ENCODE peak calls at places on chromosomes 5 and 9, in eight cellular contexts. W is H1, J is HCT116, S is endothelial cell of umbilical vein, I is K562, F is SK-N-SH, D is GM12878, O is HepG2. R is an unnamed sample.

GRCh38 chr9:129902735-129903134 is 67.5 kb downstream of the USP20 start:
- DNase-seq in J (no peak), I (no peak), O (no peak), W (no peak), F (no peak), D (no peak), S (no peak), R (no peak)

GRCh38 chr5:106873558-106873957 is 797.2 kb downstream of the EFNA5 start:
- DNase-seq in W (no peak), I (no peak), S (peak; percentile 29), O (no peak), J (no peak), D (no peak), F (no peak), R (no peak)

GRCh38 chr5:79133121-79133656 is 21.6 kb downstream of the BHMT start:
- DNase-seq in O (peak; percentile 7), D (no peak), J (peak; percentile 45), F (peak; percentile 30), I (peak; percentile 15), W (no peak), S (peak; percentile 62), R (peak; percentile 80)

GRCh38 chr5:159933531-159934485 is 17.5 kb downstream of the ADRA1B start:
- DNase-seq in J (no peak), O (no peak), D (no peak), S (no peak), I (no peak), W (no peak), F (no peak), R (no peak)

GRCh38 chr5:121968910-121969607 is 7.3 kb downstream of the SRFBP1 start:
- DNase-seq in I (no peak), S (peak; percentile 97), F (no peak), D (no peak), W (no peak), J (peak; percentile 61), O (no peak), R (no peak)

GRCh38 chr9:107584186-107584585 is 94.6 kb upstream of the KLF4 start:
- DNase-seq in S (no peak), O (no peak), D (no peak), J (no peak), W (no peak), F (no peak), I (no peak), R (no peak)

GRCh38 chr9:97906236-97906831 is 16.0 kb downstream of the TRMO start:
- DNase-seq in F (no peak), J (no peak), W (no peak), I (no peak), O (no peak), S (peak; percentile 61), D (no peak), R (no peak)

GRCh38 chr5:130289132-130290088 is 385.1 kb downstream of the CHSY3 start:
- DNase-seq in I (no peak), F (no peak), O (no peak), S (no peak), D (no peak), W (no peak), J (no peak), R (no peak)

GRCh38 chr5:83337453-83338035 is 134.0 kb upstream of the VCAN start:
- DNase-seq in I (no peak), O (no peak), J (no peak), F (no peak), S (no peak), W (no peak), D (no peak), R (no peak)

GRCh38 chr5:150154618-150155134 is 969 bp downstream of the PDGFRB start:
- DNase-seq in F (no peak), W (no peak), S (no peak), D (no peak), O (no peak), I (no peak), J (no peak), R (no peak)

GRCh38 chr5:59760798-59761348 is 132.7 kb downstream of the PDE4D start:
- DNase-seq in I (no peak), F (no peak), W (no peak), D (no peak), O (no peak), S (peak; percentile 88), J (no peak), R (peak; percentile 52)

GRCh38 chr9:134059661-134060395 is 8.0 kb downstream of the BRD3 start:
- DNase-seq in D (peak; percentile 77), F (peak; percentile 44), I (no peak), O (no peak), S (no peak), J (no peak), W (peak; percentile 49), R (no peak)

GRCh38 chr5:25295067-25295466 is 650.3 kb upstream of the CDH10 start:
- DNase-seq in F (no peak), D (no peak), I (no peak), W (no peak), S (no peak), J (no peak), O (no peak), R (no peak)

GRCh38 chr9:33272061-33272460 is 7.2 kb downstream of the CHMP5 start:
- DNase-seq in D (no peak), O (no peak), I (no peak), F (no peak), W (no peak), J (no peak), S (no peak), R (no peak)

GRCh38 chr9:33277484-33277883 is 12.6 kb downstream of the CHMP5 start:
- DNase-seq in S (no peak), J (no peak), W (no peak), I (no peak), D (no peak), O (no peak), F (no peak), R (no peak)

GRCh38 chr9:33270146-33270545 is 5.3 kb downstream of the CHMP5 start:
- DNase-seq in W (no peak), D (no peak), O (no peak), S (no peak), F (no peak), I (no peak), J (no peak), R (no peak)

GRCh38 chr9:33273266-33273971 is 8.6 kb downstream of the CHMP5 start:
- DNase-seq in J (no peak), I (no peak), F (no peak), O (no peak), S (no peak), W (no peak), D (no peak), R (no peak)

DNA sequence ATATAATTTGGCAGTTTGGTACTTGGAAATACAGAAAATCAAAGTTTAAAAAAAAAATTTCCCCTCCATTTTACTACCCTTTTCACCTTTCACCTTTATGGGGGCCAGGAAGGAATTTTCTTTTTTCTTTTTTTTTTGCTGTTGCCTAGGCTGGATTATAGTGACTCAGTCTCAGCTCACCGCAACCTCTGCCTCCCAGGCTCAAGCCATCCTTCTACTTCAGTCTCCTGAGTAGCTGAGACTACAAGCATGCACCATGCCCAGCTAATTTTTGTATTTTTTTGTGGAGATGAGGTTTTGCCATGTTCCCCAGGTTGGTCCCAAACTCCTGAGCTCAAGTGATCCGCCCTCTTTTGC is 9.1 kb downstream of the CHMP5 start:
- DNase-seq in O (no peak), J (no peak), F (no peak), I (no peak), S (no peak), D (no peak), W (no peak), R (no peak)
- H3K9ac ChIP-seq in O (no peak overlapping the region), J (no peak overlapping the region), F (no peak overlapping the region), I (no peak overlapping the region), S (no peak overlapping the region), D (no peak overlapping the region), W (no peak overlapping the region), R (no peak overlapping the region)

GRCh38 chr9:20200900-20201495 is 412.2 kb upstream of the SLC24A2 start:
- DNase-seq in S (no peak), W (no peak), F (peak; percentile 10), D (no peak), J (no peak), I (no peak), O (no peak), R (no peak)
- TF ChIP-seq POLR2AphosphoS5 in S (no peak), W (no peak), F (no peak), D (no peak), J (no peak), I (no peak), O (no peak), R (no peak)

GRCh38 chr5:53934126-53934856 is 373.9 kb downstream of the NDUFS4 start:
- DNase-seq in J (no peak), D (no peak), S (no peak), I (no peak), O (no peak), W (no peak), F (no peak), R (peak; percentile 56)
- H3K4me3 ChIP-seq in J (no peak overlapping the region), D (no peak overlapping the region), S (no peak overlapping the region), I (no peak overlapping the region), O (no peak overlapping the region), W (no peak overlapping the region), F (no peak overlapping the region), R (no peak overlapping the region)

GRCh38 chr5:179858241-179858585 is 404 bp downstream of the MRNIP start:
- DNase-seq in W (peak; percentile 59), S (no peak), F (peak; percentile 72), I (peak; percentile 54), D (peak; percentile 7), J (no peak), O (peak; percentile 17), R (no peak)
- H3K9ac ChIP-seq in W (peak overlapping the region; percentile 71), S (peak overlapping the region; percentile 21), F (peak overlapping the region; percentile 79), I (peak overlapping the region; percentile 43), D (peak overlapping the region; percentile 64), J (peak overlapping the region; percentile 77), O (peak overlapping the region; percentile 84), R (peak overlapping the region; percentile 71)

DNA sequence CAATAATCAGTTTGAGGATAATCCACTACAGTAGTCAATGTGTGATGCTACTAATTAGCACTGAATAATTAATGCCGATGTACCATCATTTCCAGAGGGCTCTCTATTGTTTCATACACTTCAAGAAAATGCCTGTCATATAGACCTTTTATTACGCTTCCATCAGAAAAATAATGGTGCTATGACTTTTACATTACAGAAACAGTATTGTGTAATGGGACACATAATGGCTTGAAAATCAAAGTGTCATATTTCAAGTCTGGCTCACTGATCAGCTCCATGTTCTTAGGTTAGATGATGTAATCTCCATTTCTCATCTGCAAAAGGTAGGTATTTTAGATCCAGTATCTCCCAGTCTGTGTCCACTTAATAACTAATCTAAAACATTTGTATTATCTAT is 990.7 kb upstream of the TYRP1 start:
- DNase-seq in O (no peak), I (no peak), W (no peak), J (no peak), F (no peak), S (no peak), D (no peak), R (no peak)
- TF ChIP-seq POLR2AphosphoS5 in O (no peak), I (no peak), W (no peak), J (no peak), F (no peak), S (no peak), D (no peak), R (no peak)

DNA sequence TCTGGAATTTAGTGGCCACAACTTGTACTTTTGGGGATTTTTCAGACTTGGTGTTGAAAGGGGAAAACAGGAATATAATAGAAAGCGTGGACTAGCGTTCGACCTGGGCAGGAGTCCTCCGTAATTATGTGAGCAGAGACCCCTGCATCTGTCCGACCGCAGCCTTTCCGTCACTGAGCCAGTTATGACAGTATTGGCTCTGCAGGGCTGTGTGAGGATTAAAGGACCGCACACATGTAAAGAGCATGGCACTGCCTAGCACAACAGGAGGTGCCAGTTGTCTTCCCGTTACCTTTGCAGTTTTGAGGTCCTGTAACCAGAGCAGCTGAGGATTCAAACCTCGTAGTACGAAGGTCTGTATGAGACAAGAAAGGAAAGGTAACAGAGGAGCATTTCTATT is 1.2 kb downstream of the B4GALT7 start:
- DNase-seq in J (no peak), O (no peak), W (no peak), I (no peak), F (no peak), S (no peak), D (no peak), R (no peak)
- H3K4me3 ChIP-seq in J (peak overlapping the region; percentile 88), O (peak overlapping the region; percentile 87), W (peak overlapping the region; percentile 97), I (peak overlapping the region; percentile 92), F (peak overlapping the region; percentile 87), S (no peak overlapping the region), D (peak overlapping the region; percentile 85), R (peak overlapping the region; percentile 96)

R was measured in SK-N-MC.